ENCODE peak calls at places on chromosomes 5 and 9, in four cellular contexts. Z, O, Q and G are unnamed samples.

GRCh38 chr9:110008663-110009062 is 199.3 kb downstream of the C9orf152 start:
- DNase-seq in Z (no peak), O (no peak), Q (no peak), G (no peak)

GRCh38 chr5:168939131-168939530 is 360.0 kb upstream of the PANK3 start:
- DNase-seq in Z (no peak), O (no peak), Q (no peak), G (no peak)

GRCh38 chr5:59842999-59843398 is 50.5 kb downstream of the PDE4D start:
- DNase-seq in Z (peak), O (no peak), Q (no peak), G (no peak)

GRCh38 chr5:150428978-150429377 is 16.3 kb upstream of the CD74 start:
- DNase-seq in Z (no peak), O (no peak), Q (no peak), G (no peak)

GRCh38 chr5:66633754-66634153 is 37.6 kb downstream of the MAST4 start:
- DNase-seq in Z (no peak), O (no peak), Q (no peak), G (no peak)

GRCh38 chr5:1412621-1413020 is 32.6 kb downstream of the SLC6A3 start:
- DNase-seq in Z (no peak), O (no peak), Q (no peak), G (no peak)

GRCh38 chr9:89311346-89312153 is 555 bp downstream of the CKS2 start:
- DNase-seq in Z (peak), O (no peak), Q (peak), G (no peak)

GRCh38 chr9:4617752-4618151 is 44.3 kb upstream of the PLPP6 start:
- DNase-seq in Z (no peak), O (no peak), Q (no peak), G (no peak)

GRCh38 chr5:72305194-72306142 is 14.6 kb downstream of the MRPS27 start:
- DNase-seq in Z (no peak), O (no peak), Q (no peak), G (no peak)

GRCh38 chr5:89878140-89878570 is 531.4 kb downstream of the CETN3 start:
- DNase-seq in Z (peak), O (no peak), Q (no peak), G (no peak)

GRCh38 chr5:116559239-116559638 is 15.4 kb downstream of the SEMA6A start:
- DNase-seq in Z (no peak), O (no peak), Q (no peak), G (no peak)

GRCh38 chr9:120926397-120926928 is at the start of gene TRAF1:
- DNase-seq in Z (no peak), O (no peak), Q (peak), G (no peak)

GRCh38 chr5:53322257-53322656 is 158.2 kb upstream of the FST start:
- DNase-seq in Z (no peak), O (no peak), Q (no peak), G (no peak)

GRCh38 chr5:99815-100214 is 7.8 kb downstream of the PLEKHG4B start:
- DNase-seq in Z (no peak), O (no peak), Q (no peak), G (no peak)

GRCh38 chr9:99249619-99250018 is 27.5 kb downstream of the SEC61B start:
- DNase-seq in Z (no peak), O (no peak), Q (peak), G (no peak)

GRCh38 chr9:131889437-131890244 is 149.8 kb upstream of the RAPGEF1 start:
- DNase-seq in Z (no peak), O (no peak), Q (no peak), G (peak)

GRCh38 chr5:180809403-180810209 is 7.0 kb upstream of the MGAT1 start:
- DNase-seq in Z (peak), O (peak), Q (peak), G (no peak)

GRCh38 chr9:18632624-18633407 is 158.9 kb downstream of the ADAMTSL1 start:
- DNase-seq in Z (peak), O (no peak), Q (no peak), G (peak)

GRCh38 chr9:88835038-88835466 is 156.2 kb upstream of the S1PR3 start:
- DNase-seq in Z (peak), O (no peak), Q (peak), G (peak)

GRCh38 chr5:87116821-87117512 is 150.7 kb upstream of the RASA1 start:
- DNase-seq in Z (no peak), O (no peak), Q (no peak), G (no peak)

GRCh38 chr9:137158625-137159024 is 11.2 kb downstream of the LRRC26 start:
- DNase-seq in Z (no peak), O (no peak), Q (no peak), G (no peak)

GRCh38 chr9:69380811-69381210 is 55.8 kb downstream of the ENTREP1 start:
- DNase-seq in Z (no peak), O (no peak), Q (no peak), G (no peak)

GRCh38 chr9:26746357-26747072 is 146.1 kb downstream of the CAAP1 start:
- DNase-seq in Z (peak), O (no peak), Q (no peak), G (no peak)

GRCh38 chr5:154191467-154192261 is 1.1 kb downstream of the GALNT10 start:
- DNase-seq in Z (peak), O (no peak), Q (no peak), G (no peak)